ENCODE peak calls at places on chromosomes 6 and 20, in ten cellular contexts. V, W, F, S, G, B, M, N, O and E are unnamed samples.

GRCh38 chr6:166851426-166851825 is 104.9 kb downstream of the RNASET2 start:
- DNase-seq in M (no peak), S (no peak), W (no peak), O (no peak), B (no peak), F (no peak), N (no peak), V (no peak), G (no peak), E (no peak)

GRCh38 chr20:33733654-33734576 is 2.1 kb downstream of the ZNF341 start:
- DNase-seq in V (peak; percentile 92), B (no peak), N (no peak), G (peak; percentile 30), S (no peak), O (peak; percentile 60), M (no peak), F (peak; percentile 33), W (no peak), E (peak; percentile 37)

GRCh38 chr6:85008311-85009015 is 244.1 kb upstream of the TBX18 start:
- DNase-seq in W (no peak), B (no peak), N (no peak), G (no peak), V (peak; percentile 13), O (peak; percentile 55), S (no peak), F (no peak), M (no peak), E (no peak)

GRCh38 chr20:10802201-10802600 is 128.4 kb upstream of the JAG1 start:
- DNase-seq in F (no peak), G (no peak), V (peak; percentile 60), N (no peak), M (no peak), S (no peak), O (no peak), W (no peak), B (no peak), E (no peak)

GRCh38 chr6:36444470-36444869 is 1.7 kb downstream of the KCTD20 start:
- DNase-seq in V (peak; percentile 83), F (no peak), M (no peak), N (peak; percentile 33), S (no peak), W (no peak), O (peak; percentile 75), B (no peak), G (no peak), E (no peak)

GRCh38 chr6:110581682-110582081 is 105.3 kb upstream of the SLC22A16 start:
- DNase-seq in M (no peak), O (no peak), V (peak; percentile 38), F (no peak), S (no peak), N (no peak), G (no peak), W (no peak), B (no peak), E (no peak)

GRCh38 chr6:11021003-11021402 is 23.1 kb downstream of the ELOVL2 start:
- DNase-seq in M (no peak), G (no peak), V (no peak), F (no peak), S (no peak), W (no peak), B (no peak), N (no peak), O (no peak), E (no peak)

GRCh38 chr20:24109008-24109407 is 120.4 kb upstream of the GGTLC1 start:
- DNase-seq in B (no peak), M (no peak), G (no peak), S (no peak), N (no peak), W (no peak), V (no peak), O (no peak), F (peak; percentile 56), E (no peak)

GRCh38 chr6:167532410-167533294 is 207.8 kb downstream of the TTLL2 start:
- DNase-seq in M (no peak), S (no peak), W (no peak), O (no peak), N (no peak), V (no peak), F (no peak), G (no peak), B (no peak), E (no peak)

GRCh38 chr6:43021270-43022047 is at the start of gene RRP36:
- DNase-seq in B (peak; percentile 71), M (peak; percentile 77), V (peak; percentile 77), S (peak; percentile 61), G (no peak), W (peak; percentile 59), F (peak; percentile 77), O (peak; percentile 54), N (peak; percentile 91), E (no peak)

GRCh38 chr6:78010130-78010529 is 357.3 kb downstream of the MEI4 start:
- DNase-seq in S (no peak), O (no peak), F (no peak), W (no peak), N (no peak), B (no peak), G (no peak), M (no peak), V (no peak), E (no peak)

GRCh38 chr6:134714679-134715078 is 235.2 kb downstream of the ALDH8A1 start:
- DNase-seq in S (no peak), G (no peak), V (peak; percentile 37), W (no peak), F (no peak), N (no peak), M (no peak), B (no peak), O (peak; percentile 77), E (no peak)

GRCh38 chr20:47238780-47239769 is 117.4 kb downstream of the ZMYND8 start:
- DNase-seq in F (no peak), O (no peak), S (no peak), N (no peak), M (no peak), B (no peak), G (no peak), V (no peak), W (no peak), E (no peak)

GRCh38 chr6:10759312-10759839 is 11.8 kb downstream of the TMEM14B start:
- DNase-seq in W (no peak), N (peak; percentile 46), F (peak; percentile 49), M (no peak), S (no peak), G (no peak), O (peak; percentile 98), V (peak; percentile 85), B (no peak), E (no peak)

GRCh38 chr6:35318200-35318844 is 20.7 kb downstream of the DEF6 start:
- DNase-seq in O (peak; percentile 50), V (peak; percentile 86), N (peak; percentile 99), M (peak; percentile 80), W (peak; percentile 73), G (peak; percentile 46), F (no peak), S (no peak), B (peak; percentile 58), E (no peak)

GRCh38 chr6:1481326-1481725 is 92.0 kb downstream of the FOXF2 start:
- DNase-seq in O (peak; percentile 69), N (no peak), F (no peak), W (no peak), S (no peak), B (no peak), M (no peak), G (no peak), V (peak; percentile 98), E (no peak)

GRCh38 chr6:41370488-41371111 is 35.2 kb downstream of the NCR2 start:
- DNase-seq in M (no peak), G (no peak), W (no peak), F (no peak), S (no peak), N (no peak), B (no peak), V (peak; percentile 78), O (peak; percentile 64), E (no peak)

GRCh38 chr6:105573138-105573537 is 170.3 kb upstream of the PREP start:
- DNase-seq in V (peak; percentile 60), B (no peak), F (no peak), G (no peak), O (no peak), N (no peak), S (no peak), M (no peak), W (no peak), E (no peak)